ENCODE peak calls at places on chromosomes 2 and 18, in five cellular contexts. S, F, D, G and M are unnamed samples.

GRCh38 chr2:240250985-240251847 is 110.8 kb upstream of the OTOS start:
- DNase-seq in S (peak; percentile 78), F (peak; percentile 79), D (peak; percentile 74), G (peak; percentile 50), M (no peak)

GRCh38 chr18:28432350-28432749 is 255.4 kb upstream of the CDH2 start:
- DNase-seq in S (no peak), F (no peak), D (no peak), G (no peak), M (no peak)

GRCh38 chr2:215612770-215613169 is 176.9 kb upstream of the FN1 start:
- DNase-seq in S (no peak), F (no peak), D (no peak), G (no peak), M (no peak)

GRCh38 chr2:236766850-236767249 is 197.2 kb downstream of the ACKR3 start:
- DNase-seq in S (no peak), F (no peak), D (no peak), G (no peak), M (no peak)

GRCh38 chr18:49561377-49562193 is at the start of gene LIPG:
- DNase-seq in S (peak; percentile 90), F (peak; percentile 94), D (peak; percentile 93), G (peak; percentile 93), M (no peak)

GRCh38 chr2:195304310-195304709 is 352.7 kb upstream of the SLC39A10 start:
- DNase-seq in S (no peak), F (peak; percentile 76), D (no peak), G (peak; percentile 48), M (no peak)

GRCh38 chr18:73520229-73520628 is 627.4 kb downstream of the FBXO15 start:
- DNase-seq in S (no peak), F (peak; percentile 88), D (no peak), G (peak; percentile 64), M (no peak)

GRCh38 chr18:13163167-13163927 is 55.2 kb upstream of the LDLRAD4 start:
- DNase-seq in S (no peak), F (no peak), D (no peak), G (no peak), M (no peak)

GRCh38 chr2:201419057-201419635 is 32.1 kb downstream of the TRAK2 start:
- DNase-seq in S (no peak), F (no peak), D (peak; percentile 40), G (no peak), M (no peak)

GRCh38 chr2:108933691-108934117 is 55.3 kb downstream of the EDAR start:
- DNase-seq in S (no peak), F (no peak), D (peak; percentile 47), G (no peak), M (no peak)

GRCh38 chr2:179614121-179614520 is 247.3 kb downstream of the ZNF385B start:
- DNase-seq in S (no peak), F (no peak), D (no peak), G (no peak), M (no peak)

GRCh38 chr2:238174701-238175100 is 15.9 kb downstream of the ERFE start:
- DNase-seq in S (no peak), F (no peak), D (peak; percentile 69), G (no peak), M (no peak)

GRCh38 chr2:8125741-8126691 is 555.8 kb upstream of the ID2 start:
- DNase-seq in S (peak; percentile 81), F (no peak), D (no peak), G (no peak), M (no peak)

GRCh38 chr18:27142891-27143290 is 42.2 kb downstream of the CHST9 start:
- DNase-seq in S (no peak), F (no peak), D (no peak), G (no peak), M (no peak)

GRCh38 chr2:80242355-80242910 is 62.1 kb downstream of the LRRTM1 start:
- DNase-seq in S (no peak), F (no peak), D (no peak), G (no peak), M (no peak)

GRCh38 chr2:128798502-128799283 is 480.0 kb upstream of the HS6ST1 start:
- DNase-seq in S (no peak), F (peak; percentile 25), D (no peak), G (no peak), M (no peak)

GRCh38 chr2:164642946-164643555 is 21.8 kb upstream of the GRB14 start:
- DNase-seq in S (peak; percentile 63), F (no peak), D (no peak), G (no peak), M (no peak)

GRCh38 chr2:181818826-181819225 is 72.7 kb upstream of the ITPRID2 start:
- DNase-seq in S (no peak), F (no peak), D (no peak), G (no peak), M (no peak)

GRCh38 chr2:190534310-190535118 is at the start of gene NEMP2:
- DNase-seq in S (peak; percentile 88), F (peak; percentile 94), D (peak; percentile 83), G (peak; percentile 94), M (peak; percentile 77)

GRCh38 chr2:216775043-216775453 is 79.7 kb upstream of the IGFBP5 start:
- DNase-seq in S (no peak), F (no peak), D (no peak), G (no peak), M (no peak)

GRCh38 chr2:168552450-168552856 is 96.4 kb downstream of the CERS6 start:
- DNase-seq in S (no peak), F (peak; percentile 93), D (no peak), G (peak; percentile 69), M (no peak)

GRCh38 chr2:78408795-78409118 is 616.7 kb upstream of the REG3G start:
- DNase-seq in S (peak; percentile 33), F (no peak), D (no peak), G (no peak), M (no peak)

GRCh38 chr18:28176933-28177827 is at the start of gene CDH2:
- DNase-seq in S (peak; percentile 85), F (peak; percentile 95), D (no peak), G (peak; percentile 95), M (no peak)

GRCh38 chr2:238518127-238518827 is 91.5 kb downstream of the ASB1 start:
- DNase-seq in S (no peak), F (no peak), D (no peak), G (no peak), M (no peak)

GRCh38 chr2:15704086-15704787 is 112.6 kb downstream of the DDX1 start:
- DNase-seq in S (no peak), F (no peak), D (no peak), G (no peak), M (no peak)

GRCh38 chr2:18208956-18209355 is 330.5 kb downstream of the KCNS3 start:
- DNase-seq in S (no peak), F (no peak), D (no peak), G (no peak), M (no peak)

GRCh38 chr2:174461221-174461620 is 25.6 kb downstream of the GPR155 start:
- DNase-seq in S (no peak), F (no peak), D (no peak), G (no peak), M (no peak)

DNA sequence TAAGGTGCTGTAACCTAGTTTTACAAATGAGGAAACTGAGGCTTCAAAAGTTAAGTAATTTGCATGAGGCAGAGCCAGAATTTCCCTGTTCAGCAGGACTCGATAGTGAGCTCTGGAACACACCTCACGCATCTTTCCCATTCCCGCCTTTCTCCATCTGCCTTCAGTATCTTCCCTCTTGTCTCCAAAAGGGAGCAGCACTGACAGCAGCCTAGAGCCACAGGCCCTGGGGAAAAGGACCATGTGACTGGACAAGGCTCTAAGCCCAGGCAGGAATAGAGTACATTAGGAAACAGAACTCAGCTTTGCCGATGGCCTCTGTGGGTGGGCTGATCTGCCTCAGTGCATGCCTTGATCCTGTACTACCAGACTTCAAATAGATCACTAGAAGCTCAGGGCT is 21.5 kb downstream of the GPR155 start:
- DNase-seq in S (no peak), F (peak; percentile 75), D (no peak), G (peak; percentile 47), M (no peak)
- TF ChIP-seq CTCF in S (no peak), F (peak; percentile 45), D (no peak), G (no peak), M (no peak)

DNA sequence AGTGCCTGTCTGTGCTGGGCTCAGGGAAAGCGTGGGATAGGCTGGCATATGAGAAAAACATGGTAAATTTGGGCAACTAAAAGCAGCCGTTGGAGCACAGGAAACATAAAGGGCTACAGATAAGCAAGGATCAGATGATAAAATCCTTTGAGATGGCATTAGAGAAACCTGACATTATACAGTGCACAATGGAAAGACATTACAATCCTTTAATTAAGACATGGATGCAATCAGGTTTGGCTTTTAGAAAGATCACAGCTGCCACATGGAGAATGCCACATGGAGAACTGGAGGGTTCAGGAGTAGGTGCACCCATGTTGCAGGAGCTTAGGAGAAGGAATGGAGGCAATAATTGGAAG is 117.3 kb downstream of the CDC42EP3 start:
- DNase-seq in S (no peak), F (no peak), D (no peak), G (no peak), M (no peak)
- H3K4me1 ChIP-seq in S (no peaks in the 10 kb centered on the region), F (no peaks in the 10 kb centered on the region), D (no peaks in the 10 kb centered on the region), G (no peaks in the 10 kb centered on the region), M (peaks cover 16% of the 10 kb centered on the region)

DNA sequence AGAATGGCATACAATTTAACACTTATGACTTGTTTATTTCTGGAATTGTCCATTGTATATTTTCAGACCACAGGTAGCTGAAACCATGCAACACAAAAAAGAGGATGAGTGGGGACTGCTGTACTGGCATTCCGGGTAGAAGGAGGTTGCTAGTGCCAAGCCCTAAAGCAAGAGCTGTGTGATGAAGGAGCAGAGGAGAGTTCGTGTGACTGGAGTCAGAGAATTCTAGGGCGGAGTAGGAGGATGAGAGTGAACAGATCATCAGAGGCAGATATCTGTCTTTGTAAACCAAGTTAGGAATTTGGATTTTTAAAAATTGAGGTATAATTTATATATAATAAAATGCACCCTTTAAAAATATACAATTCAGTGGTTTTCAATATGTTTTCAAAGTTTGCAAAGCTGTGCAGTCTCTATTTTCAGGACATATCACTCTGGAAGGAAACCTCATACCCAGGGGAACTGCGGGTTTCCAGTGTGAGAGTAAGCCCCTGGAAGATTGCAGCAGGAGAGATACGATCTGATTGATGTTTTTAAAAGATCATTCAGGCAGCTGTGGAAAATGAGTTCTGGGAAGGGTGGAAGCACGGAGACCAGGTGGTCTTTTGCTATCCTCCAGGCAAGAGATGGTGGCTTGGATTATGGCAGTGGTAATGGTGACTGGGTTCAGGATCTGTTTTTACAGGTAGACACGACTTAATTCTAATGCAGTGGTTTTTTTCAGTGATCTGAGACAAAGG is 36.4 kb downstream of the TAF1B start:
- DNase-seq in S (no peak), F (no peak), D (no peak), G (no peak), M (no peak)
- H3K4me3 ChIP-seq in S (no peak overlapping the region), F (no peak overlapping the region), D (no peak overlapping the region), G (no peak overlapping the region), M (no peak overlapping the region)

DNA sequence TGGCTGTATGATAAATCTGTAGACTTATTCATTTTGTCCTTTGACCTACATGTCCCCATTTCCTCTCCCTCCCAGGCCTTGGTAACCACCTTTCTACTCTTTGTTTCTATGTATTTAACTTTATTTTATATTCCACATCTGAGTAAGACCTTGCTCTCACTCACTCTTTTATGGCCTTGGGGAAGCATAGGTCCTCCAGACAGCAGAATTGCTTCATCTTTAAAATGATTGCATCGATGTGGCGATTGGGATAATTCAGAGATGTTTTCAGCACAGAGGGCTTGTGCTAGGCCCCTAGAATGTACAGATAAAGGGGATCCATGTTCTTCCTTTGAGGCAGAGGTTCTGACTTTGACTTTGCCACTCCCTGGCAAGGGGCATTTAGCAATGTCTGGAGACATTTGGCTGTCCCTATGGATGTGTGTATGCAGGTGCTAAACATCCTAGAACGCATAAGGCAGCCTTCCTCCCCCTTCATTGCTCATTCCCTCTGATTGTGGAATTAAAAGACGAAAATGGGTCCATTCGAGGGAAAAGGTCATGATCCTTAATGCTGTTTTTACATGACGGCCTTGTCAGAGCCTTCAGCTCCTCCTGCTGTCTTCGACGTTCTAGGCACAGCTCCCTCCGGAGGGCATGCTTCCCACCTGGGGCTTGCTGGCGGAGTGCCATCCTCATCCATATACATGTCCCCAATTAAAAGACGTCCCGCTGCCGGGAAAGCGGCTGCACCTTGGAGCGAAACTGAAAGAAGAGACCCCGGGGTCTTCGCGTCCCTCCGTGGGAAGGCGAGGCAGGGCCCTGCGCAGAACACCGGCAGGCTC is 1.1 kb upstream of the GPR39 start:
- DNase-seq in S (no peak), F (no peak), D (peak; percentile 33), G (no peak), M (no peak)
- TF ChIP-seq CTCF in S (no peak), F (peak; percentile 41), D (no peak), G (no peak), M (no peak)